ENCODE peak calls at places on chromosome 7, in ten cellular contexts. D is heart right ventricle, C is kidney epithelial cell, Q is K562, F is breast epithelium, E is brain microvascular endothelial cell, H is stomach, Z is fibroblast of lung, A is ovary, W is IMR-90. O is an unnamed sample. For H3K27me3, the result is how much of the 10 kb centered on the place peaks cover.

GRCh38 chr7:99112097-99112496 is 31.8 kb downstream of the SMURF1 start:
- DNase-seq in D (no peak), C (peak), Q (no peak), F (no peak), E (no peak), H (no peak), Z (no peak), A (no peak), W (no peak), O (no peak)

GRCh38 chr7:117777335-117778150 is 95.7 kb downstream of the CTTNBP2 start:
- DNase-seq in D (no peak), C (peak), Q (no peak), F (no peak), E (no peak), H (no peak), Z (peak), A (no peak), W (no peak), O (no peak)

GRCh38 chr7:148442933-148443332 is 147.6 kb upstream of the C7orf33 start:
- DNase-seq in D (no peak), C (no peak), Q (no peak), F (no peak), E (no peak), H (no peak), Z (no peak), A (no peak), W (no peak), O (no peak)

GRCh38 chr7:6359021-6359420 is 86.6 kb upstream of the CYTH3 start:
- DNase-seq in D (no peak), C (no peak), Q (peak), F (no peak), E (no peak), H (no peak), Z (no peak), A (no peak), W (no peak), O (no peak)

GRCh38 chr7:29976673-29977072 is 12.9 kb downstream of the SCRN1 start:
- DNase-seq in D (no peak), C (no peak), Q (no peak), F (no peak), E (no peak), H (no peak), Z (peak), A (peak), W (peak), O (no peak)

GRCh38 chr7:12610899-12611298 is 40.4 kb downstream of the SCIN start:
- DNase-seq in D (no peak), C (no peak), Q (no peak), F (no peak), E (no peak), H (no peak), Z (no peak), A (no peak), W (no peak), O (no peak)

GRCh38 chr7:147298611-147299043 is 1182.0 kb downstream of the CNTNAP2 start:
- DNase-seq in D (no peak), C (no peak), Q (no peak), F (no peak), E (peak), H (no peak), Z (peak), A (no peak), W (peak), O (no peak)

GRCh38 chr7:101636822-101637623 is 7.9 kb upstream of the MYL10 start:
- DNase-seq in D (no peak), C (no peak), Q (no peak), F (no peak), E (no peak), H (no peak), Z (no peak), A (no peak), W (no peak), O (no peak)

GRCh38 chr7:70016044-70016770 is 417.9 kb downstream of the AUTS2 start:
- DNase-seq in D (no peak), C (peak), Q (no peak), F (no peak), E (peak), H (no peak), Z (peak), A (no peak), W (peak), O (no peak)

GRCh38 chr7:1943326-1943725 is 273.2 kb downstream of the ELFN1 start:
- DNase-seq in D (no peak), C (no peak), Q (no peak), F (no peak), E (no peak), H (no peak), Z (no peak), A (no peak), W (no peak), O (no peak)

GRCh38 chr7:6479067-6479466 is 31.3 kb upstream of the DAGLB start:
- DNase-seq in D (no peak), C (no peak), Q (no peak), F (no peak), E (no peak), H (no peak), Z (no peak), A (no peak), W (no peak), O (no peak)

GRCh38 chr7:157507987-157508386 is 171.2 kb downstream of the DNAJB6 start:
- DNase-seq in D (no peak), C (no peak), Q (no peak), F (no peak), E (no peak), H (no peak), Z (no peak), A (no peak), W (no peak), O (no peak)

GRCh38 chr7:44595934-44596635 is 10.3 kb upstream of the OGDH start:
- DNase-seq in D (peak), C (no peak), Q (no peak), F (no peak), E (no peak), H (no peak), Z (no peak), A (no peak), W (peak), O (no peak)

GRCh38 chr7:131111081-131111576 is 216.5 kb upstream of the MKLN1 start:
- DNase-seq in D (peak), C (no peak), Q (no peak), F (no peak), E (peak), H (no peak), Z (peak), A (no peak), W (peak), O (peak)

GRCh38 chr7:98788921-98789320 is 80.9 kb downstream of the TMEM130 start:
- DNase-seq in D (no peak), C (no peak), Q (no peak), F (no peak), E (no peak), H (no peak), Z (peak), A (peak), W (no peak), O (no peak)

DNA sequence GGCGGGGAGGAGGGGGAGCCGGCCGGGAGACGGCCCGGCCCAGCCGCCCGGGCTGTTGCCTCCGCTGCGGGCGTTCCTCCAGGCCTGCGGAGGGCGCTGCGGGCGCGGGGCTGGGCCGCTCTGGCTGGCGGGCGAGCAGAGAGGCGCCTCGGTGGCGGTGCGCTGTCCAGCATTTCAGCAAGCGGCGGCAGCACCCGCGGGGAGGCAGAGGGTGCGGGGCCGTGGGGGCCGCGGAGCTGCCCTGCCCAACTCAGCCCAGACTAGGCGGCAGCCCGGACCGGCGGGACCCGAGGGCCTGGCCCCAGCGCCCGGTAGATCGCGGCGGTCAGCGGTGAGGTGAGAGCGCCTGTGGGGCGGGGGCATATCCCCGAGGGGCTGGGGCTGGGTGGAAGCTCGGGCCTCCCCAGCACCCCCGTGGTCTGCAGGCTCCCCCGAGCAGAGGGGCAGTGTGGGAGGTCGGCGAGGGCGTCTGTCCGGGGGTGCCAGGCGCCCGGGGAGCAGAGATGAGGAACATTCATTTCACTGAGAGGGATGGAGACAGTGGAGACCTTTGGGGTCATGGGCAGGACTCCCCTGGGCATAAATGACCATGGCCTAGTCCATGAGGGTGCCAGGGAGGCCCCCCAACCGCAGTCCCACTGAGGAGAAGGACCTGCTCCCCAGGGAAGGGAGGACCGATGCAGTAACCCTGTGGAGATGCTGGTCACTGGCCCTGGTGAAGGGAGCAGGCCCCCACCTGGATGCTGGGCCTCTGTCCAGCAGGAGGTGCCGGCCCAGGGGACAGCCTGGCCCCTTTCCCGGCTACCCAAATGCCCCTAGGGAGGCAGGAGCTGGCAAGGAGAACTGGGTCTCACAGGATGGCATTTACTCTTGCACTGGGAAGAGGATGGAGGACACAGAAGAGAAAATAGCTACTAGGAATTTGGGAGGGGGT is at the start of gene SRRM3:
- DNase-seq in D (peak), C (no peak), Q (peak), F (peak), E (peak), H (peak), Z (peak), A (peak), W (peak), O (no peak)
- TF ChIP-seq CTCF in D (peak), C (peak), Q (peak), F (no peak), E (peak), H (no peak), Z (peak), A (peak), W (peak), O (peak)

DNA sequence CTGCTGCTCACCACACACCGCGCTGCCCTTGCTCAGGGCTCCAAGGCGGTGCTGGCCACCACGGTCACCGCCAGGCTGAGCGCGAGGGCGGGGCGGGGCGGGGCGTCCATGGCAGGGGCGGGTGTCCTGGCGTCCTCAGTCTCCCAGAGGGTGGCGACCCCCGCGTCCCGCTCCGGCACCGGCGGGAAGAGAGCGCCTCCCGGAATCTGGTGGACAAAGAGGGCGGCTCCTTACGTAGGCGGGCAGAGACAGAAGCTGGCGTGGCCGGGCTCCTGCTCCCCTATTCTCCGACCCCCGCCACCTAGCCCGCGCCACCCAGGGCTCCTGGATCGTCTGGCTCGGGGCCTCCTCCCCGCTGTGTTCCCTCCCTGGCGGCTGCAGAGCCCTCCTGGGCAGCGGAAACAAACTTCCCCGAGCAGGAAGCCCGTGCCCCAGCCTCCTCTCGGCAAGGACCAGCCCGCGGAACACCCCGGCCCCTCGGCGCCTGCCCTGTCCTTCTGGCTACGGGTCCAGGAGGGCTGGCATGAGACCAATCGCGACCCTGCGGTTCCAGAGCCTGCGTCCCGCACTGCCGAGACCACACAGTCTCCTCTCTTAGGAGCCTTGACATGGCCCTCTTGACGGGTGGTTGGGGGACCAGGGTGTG is 133.8 kb upstream of the ZNF92 start:
- DNase-seq in D (no peak), C (no peak), Q (no peak), F (peak), E (peak), H (peak), Z (peak), A (no peak), W (no peak), O (peak)
- H3K4me3 ChIP-seq in D (peak), C (peak), Q (no peak), F (peak), E (peak), H (peak), Z (peak), A (no peak), W (peak), O (peak)

GRCh38 chr7:31791881-31792280 is 104.9 kb downstream of the PPP1R17 start:
- DNase-seq in D (no peak), C (no peak), Q (no peak), F (no peak), E (no peak), H (no peak), Z (peak), A (no peak), W (peak), O (no peak)
- H3K27me3 ChIP-seq in D (under half), C (under half), Q (under half), F (under half), E (under half), H (under half), Z (under half), A (under half), W (under half), O (under half)

DNA sequence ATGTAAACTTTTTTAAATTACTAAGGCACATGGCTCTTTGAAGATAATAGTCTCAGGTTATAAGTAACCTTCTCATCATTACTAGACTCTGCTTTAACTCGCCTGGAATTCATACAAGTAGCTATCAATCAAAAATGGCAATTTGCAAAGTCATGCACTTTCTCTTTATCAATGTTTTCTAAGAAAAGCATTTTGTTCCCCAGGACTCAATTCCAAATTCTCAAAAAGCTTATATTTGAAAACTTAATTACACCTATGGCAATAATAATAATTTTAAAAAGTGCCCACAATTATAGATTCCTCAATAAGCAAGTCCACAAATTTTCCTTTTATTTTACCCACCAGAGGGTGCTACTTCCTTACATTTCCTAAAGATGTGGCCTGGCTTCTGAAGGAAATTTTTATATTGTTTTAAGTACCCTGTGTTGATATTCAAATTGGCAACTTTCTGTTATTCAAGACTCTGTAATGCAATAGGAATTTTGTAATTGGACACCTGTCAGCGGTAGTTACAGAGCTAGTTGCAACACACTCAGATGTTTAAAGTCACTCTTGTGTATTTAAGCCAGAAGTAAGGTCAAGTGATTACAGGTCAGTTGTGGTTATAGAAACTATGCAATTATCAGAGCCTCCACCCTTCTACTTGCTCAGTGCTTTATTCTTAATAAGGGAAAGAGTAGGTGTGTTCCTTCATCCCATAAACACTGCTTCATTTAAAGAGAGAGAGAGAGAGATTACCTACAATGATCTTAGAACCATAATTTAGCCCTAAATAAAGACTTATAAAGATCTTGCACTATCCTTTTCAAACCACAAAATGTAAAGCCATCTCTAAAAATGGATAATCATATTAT is 47.1 kb upstream of the HYAL4 start:
- DNase-seq in D (no peak), C (peak), Q (peak), F (no peak), E (peak), H (no peak), Z (peak), A (no peak), W (peak), O (no peak)
- TF ChIP-seq CTCF in D (peak), C (peak), Q (peak), F (peak), E (peak), H (no peak), Z (peak), A (no peak), W (peak), O (no peak)

GRCh38 chr7:138668946-138669345 is 32.2 kb downstream of the SVOPL start:
- DNase-seq in D (no peak), C (no peak), Q (no peak), F (no peak), E (no peak), H (no peak), Z (no peak), A (no peak), W (no peak), O (no peak)
- H3K4me3 ChIP-seq in D (no peak), C (no peak), Q (no peak), F (no peak), E (no peak), H (no peak), Z (no peak), A (no peak), W (no peak), O (no peak)

GRCh38 chr7:108455833-108456677 is at the start of gene NRCAM:
- DNase-seq in D (no peak), C (no peak), Q (peak), F (no peak), E (no peak), H (peak), Z (peak), A (peak), W (no peak), O (peak)
- H3K27me3 ChIP-seq in D (under half), C (under half), Q (under half), F (under half), E (under half), H (under half), Z (under half), A (under half), W (under half), O (under half)

O was measured in WERI-Rb-1.